ENCODE peak calls at places on chromosomes 13 and 19, in seven cellular contexts. W, O, G, M, J, D and X are unnamed samples.

GRCh38 chr19:32817913-32818476 is 51.6 kb downstream of the SLC7A9 start:
- DNase-seq in W (no peak), O (no peak), G (no peak), M (no peak), J (no peak), D (no peak), X (no peak)

GRCh38 chr13:91904597-91904996 is 506.2 kb downstream of the GPC5 start:
- DNase-seq in W (no peak), O (no peak), G (no peak), M (no peak), J (peak; percentile 45), D (no peak), X (no peak)

GRCh38 chr19:46371371-46371901 is 24.5 kb downstream of the PPP5C start:
- DNase-seq in W (peak; percentile 27), O (no peak), G (no peak), M (no peak), J (no peak), D (no peak), X (peak; percentile 24)

GRCh38 chr19:10593820-10594637 is 6.9 kb upstream of the AP1M2 start:
- DNase-seq in W (no peak), O (peak; percentile 70), G (peak; percentile 61), M (no peak), J (peak; percentile 95), D (no peak), X (no peak)

GRCh38 chr19:3527250-3527910 is 11.6 kb upstream of the TEKTIP1 start:
- DNase-seq in W (no peak), O (no peak), G (no peak), M (no peak), J (no peak), D (no peak), X (no peak)

GRCh38 chr13:39417643-39418042 is 185.3 kb downstream of the LHFPL6 start:
- DNase-seq in W (peak; percentile 21), O (no peak), G (peak; percentile 52), M (no peak), J (no peak), D (peak; percentile 49), X (peak; percentile 25)

GRCh38 chr19:3987619-3988371 is 2.5 kb upstream of the EEF2 start:
- DNase-seq in W (peak; percentile 64), O (peak; percentile 88), G (peak; percentile 72), M (peak; percentile 89), J (peak; percentile 95), D (peak; percentile 94), X (peak; percentile 72)

GRCh38 chr19:2477141-2477710 is 1.3 kb downstream of the GADD45B start:
- DNase-seq in W (peak; percentile 60), O (no peak), G (no peak), M (peak; percentile 77), J (peak; percentile 33), D (peak; percentile 44), X (peak; percentile 64)

GRCh38 chr13:31154939-31155338 is 6.8 kb downstream of the HSPH1 start:
- DNase-seq in W (no peak), O (no peak), G (no peak), M (no peak), J (no peak), D (no peak), X (no peak)

GRCh38 chr19:33689138-33689746 is 67.5 kb downstream of the CHST8 start:
- DNase-seq in W (no peak), O (no peak), G (no peak), M (no peak), J (no peak), D (no peak), X (no peak)

GRCh38 chr19:58499021-58499927 is 12.5 kb downstream of the SLC27A5 start:
- DNase-seq in W (peak; percentile 96), O (peak; percentile 98), G (peak; percentile 99), M (peak; percentile 100), J (peak; percentile 98), D (peak; percentile 100), X (peak; percentile 94)

GRCh38 chr19:58492265-58492664 is 16.1 kb downstream of the ZNF446 start:
- DNase-seq in W (no peak), O (no peak), G (no peak), M (no peak), J (no peak), D (no peak), X (no peak)

GRCh38 chr19:58500242-58500641 is 11.6 kb downstream of the SLC27A5 start:
- DNase-seq in W (no peak), O (no peak), G (no peak), M (no peak), J (no peak), D (no peak), X (no peak)

GRCh38 chr19:58498316-58499020 is 13.3 kb downstream of the SLC27A5 start:
- DNase-seq in W (no peak), O (no peak), G (no peak), M (no peak), J (no peak), D (no peak), X (no peak)

GRCh38 chr19:58497634-58498170 is 14.1 kb downstream of the SLC27A5 start:
- DNase-seq in W (no peak), O (no peak), G (no peak), M (no peak), J (no peak), D (no peak), X (no peak)
- H3K4me3 ChIP-seq in W (no peak overlapping the region), O (no peak overlapping the region), G (no peak overlapping the region), M (no peak overlapping the region), J (peak overlapping the region; percentile 79), D (no peak overlapping the region), X (no peak overlapping the region)

DNA sequence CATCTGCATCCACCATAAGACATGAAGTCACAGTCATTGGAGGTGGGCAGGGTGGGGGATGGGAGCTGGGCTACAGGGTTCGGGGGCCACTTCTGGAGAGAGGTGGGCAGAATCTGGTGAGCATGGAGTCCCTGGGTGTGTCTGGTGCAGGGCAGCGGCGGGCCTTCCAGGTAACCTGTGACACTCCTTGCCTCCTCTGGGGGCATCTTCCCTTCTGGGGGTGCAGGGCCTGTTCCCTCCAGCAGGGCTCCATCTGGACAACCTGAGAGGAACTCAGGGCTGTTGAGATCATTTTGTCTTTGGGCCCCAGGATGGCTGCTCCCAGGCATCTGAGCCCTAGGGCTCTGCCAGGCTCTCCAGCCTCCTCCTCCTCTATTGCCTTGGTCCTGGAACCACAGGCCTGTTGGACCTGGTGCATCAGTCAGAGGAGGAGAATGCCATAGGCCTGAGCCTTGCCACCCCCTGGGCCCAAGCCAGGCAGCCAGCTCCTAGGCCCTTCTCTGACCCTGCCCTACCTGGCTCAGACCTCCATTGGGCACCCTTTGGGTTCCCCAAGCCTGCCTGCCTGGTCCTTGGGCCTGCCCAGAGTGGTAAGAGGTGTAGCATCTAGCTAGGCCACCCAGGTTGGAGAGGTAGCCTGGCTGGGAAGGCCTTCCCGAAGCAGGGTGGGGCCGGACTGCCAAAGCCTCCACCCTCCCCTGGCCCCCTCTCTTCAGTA is 13.4 kb downstream of the LYL1 start:
- DNase-seq in W (no peak), O (no peak), G (no peak), M (no peak), J (peak; percentile 62), D (peak; percentile 61), X (peak; percentile 2)
- TF ChIP-seq CTCF in W (peak; percentile 42), O (peak; percentile 58), G (peak; percentile 53), M (no peak), J (peak; percentile 74), D (peak; percentile 55), X (peak; percentile 55)

GRCh38 chr19:43148233-43148632 is 38.1 kb downstream of the PSG5 start:
- DNase-seq in W (peak; percentile 94), O (no peak), G (peak; percentile 90), M (no peak), J (no peak), D (no peak), X (peak; percentile 99)

GRCh38 chr19:43152217-43152616 is 34.1 kb downstream of the PSG5 start:
- DNase-seq in W (no peak), O (no peak), G (no peak), M (no peak), J (no peak), D (no peak), X (peak; percentile 66)
- H3K4me3 ChIP-seq in W (no peak overlapping the region), O (no peak overlapping the region), G (no peak overlapping the region), M (no peak overlapping the region), J (no peak overlapping the region), D (no peak overlapping the region), X (no peak overlapping the region)

DNA sequence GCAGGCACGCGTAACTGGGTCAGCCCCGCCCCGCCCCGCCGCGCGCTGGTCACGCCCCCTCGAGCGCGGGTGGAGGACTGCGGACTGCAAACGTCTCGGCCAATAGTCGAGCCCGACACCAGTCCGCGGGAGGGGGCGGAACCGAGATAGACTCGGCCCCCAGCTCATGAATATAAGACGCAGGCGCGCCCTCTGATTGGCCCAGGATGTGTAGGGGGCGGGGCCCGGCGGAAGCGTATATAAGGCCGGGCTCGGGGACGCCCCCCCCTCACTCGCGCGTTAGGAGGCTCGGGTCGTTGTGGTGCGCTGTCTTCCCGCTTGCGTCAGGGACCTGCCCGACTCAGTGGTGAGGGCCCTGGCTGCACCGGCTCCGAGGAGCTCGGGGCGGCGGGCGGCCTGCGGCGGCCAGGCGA is at the start of gene CIRBP:
- DNase-seq in W (peak; percentile 98), O (peak; percentile 98), G (peak; percentile 99), M (peak; percentile 100), J (peak; percentile 99), D (peak; percentile 100), X (peak; percentile 91)
- TF ChIP-seq CTCF in W (no peak), O (no peak), G (no peak), M (no peak), J (no peak), D (no peak), X (no peak)

DNA sequence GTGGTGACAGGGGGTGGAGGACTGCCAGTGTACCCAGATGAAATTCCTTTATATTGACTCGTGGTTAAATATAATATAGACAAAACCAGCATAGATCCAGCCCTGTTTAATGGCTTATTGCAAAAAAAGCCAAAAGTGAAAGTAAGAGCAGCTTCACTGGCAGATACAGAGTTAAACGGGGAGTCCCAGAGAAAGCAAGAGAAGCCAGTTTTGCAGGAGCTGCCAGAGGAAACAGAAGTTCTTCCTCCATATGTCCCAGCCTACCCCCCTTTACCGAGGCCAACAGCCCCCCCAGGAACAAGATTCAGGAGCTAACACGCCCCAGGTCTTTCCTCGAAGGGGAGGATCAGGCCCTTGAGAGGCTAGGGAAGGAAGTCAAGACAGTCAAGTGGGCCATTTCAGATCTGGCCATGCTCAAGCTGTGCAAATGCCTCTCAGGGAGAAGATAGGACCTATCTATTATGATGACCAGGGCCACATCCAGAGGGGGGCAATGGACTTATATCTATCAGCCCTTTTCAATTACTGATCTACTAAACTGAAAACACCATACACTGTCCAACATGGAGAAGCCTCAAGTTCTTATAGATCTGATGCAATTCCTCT is 47.2 kb upstream of the ZNF737 start:
- DNase-seq in W (peak; percentile 4), O (no peak), G (no peak), M (no peak), J (no peak), D (no peak), X (no peak)
- H3K4me3 ChIP-seq in W (peak overlapping the region; percentile 38), O (no peak overlapping the region), G (peak overlapping the region; percentile 28), M (no peak overlapping the region), J (no peak overlapping the region), D (no peak overlapping the region), X (no peak overlapping the region)

GRCh38 chr19:45161715-45162463 is 1.1 kb upstream of the NKPD1 start:
- DNase-seq in W (no peak), O (peak; percentile 6), G (no peak), M (no peak), J (no peak), D (peak; percentile 84), X (no peak)
- TF ChIP-seq CTCF in W (peak; percentile 52), O (peak; percentile 28), G (peak; percentile 57), M (no peak), J (peak; percentile 30), D (peak; percentile 79), X (peak; percentile 46)